ENCODE peak calls at places on chromosomes 13 and 19, in five cellular contexts. Q is AG04449; E is Daoy; U is aorta; Z is activated naive CD4-positive, alpha-beta T cell treated with anti-CD3 and anti-CD28 coated beads, Interleukin-2, amount 10 ng/mL, durations not matched to agents 7 days and 5 days. I is an unnamed sample.

GRCh38 chr13:106393776-106394175 is 141.7 kb downstream of the EFNB2 start:
- DNase-seq in U (no peak), Q (no peak), E (no peak), Z (no peak), I (no peak)

GRCh38 chr13:43405457-43405856 is 381.3 kb downstream of the ENOX1 start:
- DNase-seq in Q (peak; percentile 34), E (peak; percentile 50), Z (no peak), U (no peak), I (no peak)

GRCh38 chr19:32223106-32223505 is 122.3 kb upstream of the ZNF507 start:
- DNase-seq in Z (no peak), E (no peak), Q (no peak), U (no peak), I (no peak)

GRCh38 chr13:93217701-93218100 is 8.9 kb upstream of the GPC6 start:
- DNase-seq in Q (no peak), E (no peak), U (no peak), Z (no peak), I (no peak)

GRCh38 chr19:4414144-4414799 is 11.8 kb downstream of the CHAF1A start:
- DNase-seq in Q (no peak), Z (no peak), E (peak; percentile 29), U (no peak), I (no peak)

GRCh38 chr19:44552324-44552723 is 22.8 kb upstream of the CEACAM20 start:
- DNase-seq in E (peak; percentile 62), U (no peak), Z (peak; percentile 60), Q (no peak), I (peak; percentile 55)

GRCh38 chr19:34430738-34431625 is 2.8 kb downstream of the UBA2 start:
- DNase-seq in Q (no peak), Z (peak; percentile 63), E (peak; percentile 37), U (no peak), I (peak; percentile 37)

GRCh38 chr13:49348748-49349147 is 95.1 kb downstream of the CAB39L start:
- DNase-seq in E (no peak), U (no peak), Z (no peak), Q (no peak), I (no peak)

GRCh38 chr13:39263033-39263432 is 224.8 kb downstream of the NHLRC3 start:
- DNase-seq in Q (no peak), E (peak; percentile 18), U (no peak), Z (peak; percentile 49), I (peak; percentile 15)

I was measured in Caki2.